ENCODE peak calls at places on chromosomes 4 and X, in five cellular contexts. P is AG10803, J is epithelial cell of esophagus, K is astrocyte, L is RWPE2. U is an unnamed sample.

GRCh38 chr4:168509786-168510185 is 12.9 kb downstream of the PALLD start:
- DNase-seq in J (peak; percentile 65), P (peak; percentile 64), L (no peak), K (peak; percentile 73), U (peak; percentile 96)

GRCh38 chrX:31932769-31933168 is 860.9 kb upstream of the FTHL17 start:
- DNase-seq in J (no peak), K (no peak), P (no peak), L (no peak), U (no peak)

GRCh38 chrX:70592091-70592490 is 147.5 kb downstream of the DLG3 start:
- DNase-seq in J (peak; percentile 90), K (peak; percentile 34), P (peak; percentile 47), L (no peak), U (peak; percentile 56)

GRCh38 chr4:38563703-38564490 is 100.1 kb upstream of the KLF3 start:
- DNase-seq in K (peak; percentile 13), J (no peak), L (no peak), P (no peak), U (no peak)

GRCh38 chr4:168440442-168441264 is 39.6 kb downstream of the DDX60L start:
- DNase-seq in K (peak; percentile 73), P (peak; percentile 48), J (peak; percentile 67), L (no peak), U (peak; percentile 39)

GRCh38 chr4:13476915-13477314 is 7.2 kb downstream of the RAB28 start:
- DNase-seq in P (peak; percentile 79), K (peak; percentile 92), L (no peak), J (no peak), U (peak; percentile 93)

GRCh38 chrX:134948333-134949241 is 42.2 kb upstream of the SMIM10 start:
- DNase-seq in K (peak; percentile 89), J (peak; percentile 27), L (no peak), P (no peak), U (peak; percentile 95)

GRCh38 chrX:24380273-24381036 is 20.0 kb downstream of the SUPT20HL1 start:
- DNase-seq in K (no peak), P (no peak), L (no peak), J (no peak), U (no peak)

GRCh38 chr4:15262396-15262795 is 165.4 kb upstream of the C1QTNF7 start:
- DNase-seq in K (no peak), P (no peak), J (peak; percentile 73), L (no peak), U (no peak)

GRCh38 chr4:164876680-164877324 is at the start of gene APELA:
- DNase-seq in K (no peak), J (no peak), L (no peak), P (peak; percentile 16), U (no peak)

GRCh38 chrX:16827225-16827624 is 41.0 kb downstream of the TXLNG start:
- DNase-seq in K (peak; percentile 70), L (no peak), J (peak; percentile 70), P (peak; percentile 20), U (no peak)

GRCh38 chrX:115898382-115899001 is 272.1 kb upstream of the AGTR2 start:
- DNase-seq in L (no peak), K (no peak), P (no peak), J (no peak), U (peak; percentile 30)

GRCh38 chr4:5887361-5888221 is 5.3 kb downstream of the CRMP1 start:
- DNase-seq in K (no peak), L (no peak), J (no peak), P (no peak), U (no peak)

DNA sequence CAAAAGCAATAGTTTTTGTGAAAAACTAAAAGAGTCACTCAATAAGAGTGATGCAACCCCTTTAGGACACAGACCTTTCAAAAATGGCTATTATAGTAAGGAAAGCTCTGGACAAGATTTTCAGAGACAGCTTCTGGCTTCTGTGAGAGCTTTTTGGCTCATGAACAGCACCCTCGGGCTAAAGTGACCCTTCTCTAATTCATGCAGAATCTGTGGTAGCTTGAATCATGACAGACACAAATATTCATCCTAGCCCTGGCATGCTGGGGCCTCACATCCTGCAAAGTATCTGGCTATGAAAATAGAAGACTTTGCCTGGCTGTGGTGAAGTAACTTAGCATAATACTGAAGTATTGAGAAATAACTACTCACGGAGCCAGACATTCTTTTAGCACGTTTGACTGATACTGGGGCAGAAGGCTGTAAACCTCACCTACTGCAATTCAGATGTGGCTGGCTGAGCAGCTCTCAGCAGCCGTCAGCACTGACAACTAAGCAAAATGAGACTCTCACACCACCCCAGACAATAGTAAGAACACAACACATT is 327.3 kb downstream of the MAPK10 start:
- DNase-seq in K (peak; percentile 95), P (peak; percentile 98), J (peak; percentile 98), L (peak; percentile 73), U (peak; percentile 89)
- H3K4me3 ChIP-seq in K (no peak overlapping the region), P (no peak overlapping the region), J (no peak overlapping the region), L (no peak overlapping the region), U (no peak overlapping the region)

GRCh38 chr4:87006531-87007344 is 71.9 kb downstream of the AFF1 start:
- DNase-seq in P (peak; percentile 91), K (peak; percentile 88), J (peak; percentile 90), L (peak; percentile 94), U (peak; percentile 95)
- TF ChIP-seq CTCF in P (peak; percentile 46), K (peak; percentile 29), J (peak; percentile 45), L (peak; percentile 5), U (peak; percentile 23)

GRCh38 chr4:8888856-8889255 is 17.2 kb upstream of the HMX1 start:
- DNase-seq in J (no peak), K (no peak), L (no peak), P (no peak), U (no peak)

GRCh38 chr4:8893227-8893623 is 21.6 kb upstream of the HMX1 start:
- DNase-seq in J (no peak), L (no peak), P (no peak), K (no peak), U (no peak)

GRCh38 chr4:8892556-8893226 is 21.1 kb upstream of the HMX1 start:
- DNase-seq in L (no peak), J (no peak), K (no peak), P (no peak), U (no peak)

GRCh38 chr4:8891646-8892555 is 20.3 kb upstream of the HMX1 start:
- DNase-seq in K (no peak), J (no peak), L (no peak), P (no peak), U (no peak)

DNA sequence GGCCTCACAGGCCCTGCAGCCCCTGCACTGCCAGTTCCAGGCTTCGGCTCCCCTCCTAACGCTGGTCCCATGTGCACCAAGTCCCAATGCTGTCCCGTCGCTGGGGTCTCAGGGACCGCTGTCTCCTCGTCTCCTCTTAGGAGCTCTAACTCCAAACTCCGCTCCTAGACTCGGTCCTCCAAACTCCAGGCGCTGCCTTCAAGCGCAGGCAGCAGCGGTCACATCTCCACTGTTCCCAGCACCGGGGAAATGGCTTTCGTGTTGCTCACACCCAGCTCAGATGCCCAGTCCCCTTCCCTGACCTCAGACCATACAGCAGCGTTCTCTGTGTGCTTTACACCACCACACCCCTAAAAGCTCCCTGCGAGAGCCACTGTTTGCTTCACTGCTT is 19.6 kb upstream of the HMX1 start:
- DNase-seq in J (no peak), L (no peak), P (no peak), K (no peak), U (no peak)
- H3K4me3 ChIP-seq in J (no peak overlapping the region), L (no peak overlapping the region), P (no peak overlapping the region), K (no peak overlapping the region), U (no peak overlapping the region)

GRCh38 chr4:185016101-185016940 is 2.0 kb upstream of the HELT start:
- DNase-seq in J (no peak), P (no peak), L (no peak), K (no peak), U (no peak)

GRCh38 chr4:185017964-185018772 is at the start of gene HELT:
- DNase-seq in J (no peak), P (no peak), L (no peak), K (no peak), U (no peak)

GRCh38 chr4:185013715-185014114 is 4.6 kb upstream of the HELT start:
- DNase-seq in J (peak; percentile 13), P (no peak), K (no peak), L (no peak), U (no peak)

GRCh38 chr4:185016946-185017797 is 1.1 kb upstream of the HELT start:
- DNase-seq in K (no peak), P (peak; percentile 9), L (no peak), J (peak; percentile 35), U (peak; percentile 18)

GRCh38 chr4:185015108-185015507 is 3.2 kb upstream of the HELT start:
- DNase-seq in K (no peak), J (no peak), P (no peak), L (no peak), U (no peak)
- TF ChIP-seq CTCF in K (no peak), J (no peak), P (no peak), L (peak; percentile 8), U (no peak)

GRCh38 chr4:147910315-147910714 is 178.4 kb downstream of the ARHGAP10 start:
- DNase-seq in L (no peak), J (no peak), K (no peak), P (no peak), U (no peak)

GRCh38 chr4:147916351-147916750 is 184.5 kb downstream of the ARHGAP10 start:
- DNase-seq in L (no peak), J (no peak), P (peak; percentile 76), K (peak; percentile 49), U (no peak)

GRCh38 chr4:147909225-147909624 is 177.3 kb downstream of the ARHGAP10 start:
- DNase-seq in P (no peak), J (no peak), K (no peak), L (no peak), U (no peak)

DNA sequence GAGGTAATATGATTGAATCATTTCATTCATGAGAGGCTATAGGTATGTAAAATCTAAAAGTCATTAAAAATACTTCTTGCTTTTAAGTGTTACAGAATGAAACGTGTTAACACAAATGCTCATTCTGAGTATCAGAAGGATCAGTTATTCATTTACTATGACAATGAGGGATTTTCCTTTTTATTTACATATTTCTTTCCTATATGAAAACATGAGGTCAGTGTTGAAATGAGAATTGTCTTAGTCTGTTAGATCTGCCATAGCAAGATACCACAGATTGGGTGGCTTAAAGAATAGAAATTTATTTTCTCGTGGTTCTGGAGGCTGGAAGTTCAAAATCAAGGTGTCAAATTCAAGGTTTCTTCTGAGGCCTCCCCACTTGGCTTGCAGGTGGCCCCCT is 181.2 kb downstream of the ARHGAP10 start:
- DNase-seq in P (no peak), K (no peak), L (no peak), J (no peak), U (no peak)
- H3K4me3 ChIP-seq in P (no peak overlapping the region), K (no peak overlapping the region), L (no peak overlapping the region), J (no peak overlapping the region), U (no peak overlapping the region)

DNA sequence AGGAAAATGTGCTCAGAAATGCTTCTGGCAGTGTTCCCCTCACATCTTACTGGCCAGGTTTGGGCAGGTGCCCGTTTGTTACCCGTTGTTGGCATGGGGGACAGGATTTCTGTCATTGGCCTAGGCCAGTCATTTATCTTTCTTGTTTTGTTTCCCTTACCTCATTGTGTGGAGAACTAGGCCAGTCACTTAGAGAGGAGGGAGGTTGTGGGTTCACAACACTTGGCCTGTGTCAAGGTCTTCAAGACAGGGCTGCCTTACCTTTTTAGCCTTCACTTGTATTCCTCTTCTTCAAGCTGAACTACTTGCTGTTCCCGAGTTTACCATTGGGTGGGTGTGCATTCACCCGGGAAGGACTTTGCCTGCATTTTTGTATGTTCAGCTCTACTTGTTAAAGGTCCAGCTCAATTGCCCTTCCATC is 17.7 kb downstream of the SNX25 start:
- DNase-seq in K (no peak), P (no peak), J (no peak), L (no peak), U (no peak)
- TF ChIP-seq CTCF in K (no peak), P (peak; percentile 9), J (no peak), L (peak; percentile 16), U (peak; percentile 34)

GRCh38 chrX:9279271-9279596 is 185.6 kb upstream of the TBL1X start:
- DNase-seq in P (no peak), J (no peak), L (no peak), K (no peak), U (peak; percentile 52)
- H3K4me3 ChIP-seq in P (no peak overlapping the region), J (no peak overlapping the region), L (no peak overlapping the region), K (no peak overlapping the region), U (peak overlapping the region; percentile 43)